ENCODE peak calls at places on chromosomes 12 and 14, in nine cellular contexts. Q, L, Y, M, D, E, G, Z and K are unnamed samples.

GRCh38 chr14:89164168-89165074 is 252.6 kb downstream of the FOXN3 start:
- DNase-seq in L (no peak), Q (no peak), D (no peak), G (no peak), Z (no peak), E (no peak), M (no peak), Y (no peak), K (no peak)

GRCh38 chr14:95876769-95877490 is at the start of gene TUNAR:
- DNase-seq in Y (no peak), Q (no peak), D (no peak), L (no peak), E (no peak), M (no peak), G (no peak), Z (no peak), K (no peak)

GRCh38 chr12:120115692-120116442 is 686 bp downstream of the RAB35 start:
- DNase-seq in Q (no peak), G (no peak), D (peak), E (peak), M (peak), Z (no peak), Y (no peak), L (no peak), K (no peak)

GRCh38 chr14:88225721-88226120 is 97.3 kb downstream of the KCNK10 start:
- DNase-seq in Z (no peak), D (no peak), Q (no peak), E (no peak), L (no peak), G (no peak), Y (no peak), M (no peak), K (no peak)

GRCh38 chr14:22895402-22895801 is 12.4 kb downstream of the REM2 start:
- DNase-seq in G (no peak), Q (no peak), M (no peak), E (no peak), D (no peak), L (no peak), Z (no peak), Y (no peak), K (no peak)

GRCh38 chr12:113278631-113279030 is 56.3 kb downstream of the SLC8B1 start:
- DNase-seq in L (no peak), Q (no peak), Y (no peak), D (peak), M (no peak), G (no peak), E (no peak), Z (no peak), K (no peak)

GRCh38 chr12:76711241-76711640 is 52.7 kb upstream of the ZDHHC17 start:
- DNase-seq in Z (no peak), Q (no peak), D (no peak), G (no peak), Y (no peak), E (peak), M (no peak), L (no peak), K (no peak)

GRCh38 chr14:104509673-104510072 is 69.9 kb upstream of the C14orf180 start:
- DNase-seq in Q (no peak), G (no peak), Z (no peak), D (no peak), E (no peak), L (no peak), Y (no peak), M (no peak), K (no peak)

GRCh38 chr12:132275110-132275531 is 54.3 kb downstream of the GALNT9 start:
- DNase-seq in Q (no peak), M (peak), Z (no peak), L (no peak), G (no peak), Y (no peak), D (no peak), E (peak), K (no peak)

GRCh38 chr12:119713551-119714031 is 45.7 kb downstream of the PRKAB1 start:
- DNase-seq in D (peak), L (no peak), E (no peak), Z (no peak), Q (no peak), Y (no peak), G (no peak), M (no peak), K (no peak)

GRCh38 chr14:63857467-63858030 is 4.7 kb downstream of the SYNE2 start:
- DNase-seq in E (peak), M (no peak), D (no peak), L (no peak), Q (no peak), Y (no peak), G (no peak), Z (peak), K (no peak)

GRCh38 chr12:81610955-81611889 is 147.9 kb downstream of the PPFIA2 start:
- DNase-seq in Q (no peak), G (no peak), M (no peak), Y (no peak), L (no peak), E (peak), D (no peak), Z (no peak), K (no peak)

GRCh38 chr14:103552011-103552797 is 10.3 kb downstream of the BAG5 start:
- DNase-seq in G (no peak), M (no peak), D (peak), Z (no peak), Q (no peak), L (peak), E (peak), Y (no peak), K (peak)

GRCh38 chr12:51270847-51271518 is 768 bp upstream of the SMAGP start:
- DNase-seq in G (no peak), M (peak), Z (no peak), D (no peak), L (no peak), Y (no peak), Q (no peak), E (peak), K (no peak)

GRCh38 chr12:51906452-51907082 is 737 bp upstream of the ACVRL1 start:
- DNase-seq in D (no peak), Z (no peak), Y (no peak), Q (no peak), E (no peak), G (no peak), M (no peak), L (peak), K (no peak)

GRCh38 chr12:56158926-56159461 is 835 bp downstream of the MYL6 start:
- DNase-seq in Z (no peak), Q (peak), L (peak), Y (peak), D (peak), E (peak), G (peak), M (no peak), K (peak)

GRCh38 chr14:86882818-86883217 is 1110.2 kb downstream of the GALC start:
- DNase-seq in Y (no peak), D (no peak), Q (no peak), Z (no peak), E (no peak), L (no peak), M (no peak), G (no peak), K (no peak)

GRCh38 chr14:97416550-97416949 is 619.4 kb downstream of the VRK1 start:
- DNase-seq in D (no peak), Z (no peak), Y (no peak), E (no peak), G (no peak), Q (no peak), M (no peak), L (no peak), K (no peak)

GRCh38 chr12:22668441-22668840 is 43.5 kb downstream of the ETNK1 start:
- DNase-seq in Q (no peak), E (no peak), Z (no peak), M (no peak), G (no peak), L (no peak), D (no peak), Y (no peak), K (no peak)

GRCh38 chr12:82745807-82746206 is 59.1 kb downstream of the TMTC2 start:
- DNase-seq in Y (no peak), G (no peak), Z (no peak), L (no peak), D (no peak), Q (no peak), M (no peak), E (no peak), K (no peak)

GRCh38 chr12:63889721-63890509 is 45.4 kb downstream of the SRGAP1 start:
- DNase-seq in E (no peak), Q (no peak), L (no peak), Z (no peak), D (no peak), G (no peak), Y (no peak), M (no peak), K (no peak)

GRCh38 chr12:71312767-71313375 is 126.7 kb upstream of the LGR5 start:
- DNase-seq in E (peak), L (no peak), G (no peak), Z (no peak), D (no peak), Y (no peak), Q (no peak), M (peak), K (no peak)

GRCh38 chr12:107126688-107127481 is 33.5 kb upstream of the CRY1 start:
- DNase-seq in Q (no peak), Y (no peak), E (peak), Z (no peak), G (no peak), L (no peak), D (no peak), M (peak), K (no peak)

GRCh38 chr12:50555471-50555885 is 50.7 kb downstream of the DIP2B start:
- DNase-seq in Z (no peak), Q (no peak), E (no peak), G (no peak), M (no peak), D (no peak), L (no peak), Y (no peak), K (no peak)

GRCh38 chr12:105296116-105297095 is 34.1 kb upstream of the C12orf75 start:
- DNase-seq in M (no peak), Q (no peak), L (no peak), G (no peak), Z (no peak), D (no peak), E (no peak), Y (no peak), K (no peak)

GRCh38 chr14:29925106-29925722 is 2.4 kb downstream of the PRKD1 start:
- DNase-seq in Z (no peak), D (no peak), E (no peak), M (no peak), Q (no peak), G (no peak), Y (no peak), L (no peak), K (no peak)

GRCh38 chr12:4643747-4644146 is 5.1 kb downstream of the AKAP3 start:
- DNase-seq in L (no peak), G (no peak), E (no peak), Q (no peak), D (no peak), Z (no peak), Y (no peak), M (no peak), K (no peak)

GRCh38 chr12:4649358-4649661 is 396 bp downstream of the NDUFA9 start:
- DNase-seq in M (no peak), Z (no peak), L (no peak), G (no peak), E (no peak), Q (no peak), D (no peak), Y (no peak), K (no peak)

GRCh38 chr12:4648099-4648498 is 752 bp downstream of the AKAP3 start:
- DNase-seq in L (no peak), Q (no peak), E (no peak), M (no peak), D (no peak), G (no peak), Y (no peak), Z (no peak), K (no peak)

GRCh38 chr12:4648499-4649357 is at the start of the genes AKAP3 and NDUFA9:
- DNase-seq in E (peak), Y (peak), Q (peak), Z (peak), L (peak), D (peak), G (peak), M (peak), K (peak)

GRCh38 chr12:4645023-4645422 is 3.8 kb downstream of the AKAP3 start:
- DNase-seq in L (no peak), D (no peak), M (no peak), Q (no peak), Z (no peak), Y (no peak), G (no peak), E (no peak), K (no peak)
- H3K27ac ChIP-seq in L (no peak), D (no peak), M (no peak), Q (no peak), Z (no peak), Y (no peak), G (no peak), E (no peak), K (no peak)

GRCh38 chr12:67444542-67444941 is 175.4 kb downstream of the CAND1 start:
- DNase-seq in L (no peak), Z (no peak), E (no peak), G (no peak), Y (no peak), M (no peak), D (no peak), Q (no peak), K (no peak)
- H3K4me3 ChIP-seq in L (no peak), Z (no peak), E (no peak), G (no peak), Y (no peak), M (no peak), D (no peak), Q (no peak), K (no peak)

GRCh38 chr14:71430321-71431168 is 501.7 kb upstream of the RGS6 start:
- DNase-seq in L (no peak), Z (no peak), Y (no peak), M (no peak), G (no peak), E (no peak), D (no peak), Q (no peak), K (no peak)

GRCh38 chr14:71429900-71430299 is 502.3 kb upstream of the RGS6 start:
- DNase-seq in Z (no peak), Y (no peak), M (no peak), L (no peak), E (no peak), Q (no peak), G (no peak), D (no peak), K (no peak)

GRCh38 chr14:71431169-71431525 is 501.1 kb upstream of the RGS6 start:
- DNase-seq in G (no peak), Z (no peak), Q (no peak), M (no peak), L (no peak), D (no peak), E (no peak), Y (no peak), K (no peak)

GRCh38 chr14:71433303-71433702 is 498.9 kb upstream of the RGS6 start:
- DNase-seq in Z (no peak), Y (no peak), L (no peak), D (no peak), G (no peak), Q (no peak), E (no peak), M (no peak), K (no peak)

GRCh38 chr14:71432334-71432733 is 499.9 kb upstream of the RGS6 start:
- DNase-seq in E (no peak), M (no peak), Q (no peak), D (no peak), L (no peak), G (no peak), Y (no peak), Z (no peak), K (no peak)
- H3K27ac ChIP-seq in E (no peak), M (no peak), Q (no peak), D (no peak), L (no peak), G (no peak), Y (no peak), Z (no peak), K (no peak)

DNA sequence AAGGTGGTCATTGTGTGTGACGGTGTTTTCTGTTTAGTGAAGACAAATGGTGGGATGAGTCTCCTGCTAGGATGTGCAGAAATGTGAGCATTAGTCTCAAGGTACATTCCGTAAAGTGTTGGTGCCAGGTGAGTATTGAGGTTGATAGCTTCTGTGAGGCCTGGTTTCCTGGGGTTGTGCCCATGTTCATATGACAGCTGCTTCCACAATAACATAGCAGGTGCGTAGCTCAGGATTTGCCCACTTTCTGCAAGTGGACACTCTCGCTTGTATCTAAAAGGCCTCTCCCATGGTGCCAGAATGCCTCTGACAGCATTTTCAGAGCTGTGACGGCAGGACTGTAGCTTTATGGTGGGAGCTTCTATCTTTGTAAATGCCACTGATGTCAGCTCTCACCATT is 832.0 kb downstream of the DIO2 start:
- DNase-seq in E (no peak), L (no peak), M (no peak), Y (no peak), Q (no peak), G (no peak), D (no peak), Z (no peak), K (no peak)
- H3K4me3 ChIP-seq in E (no peak), L (no peak), M (no peak), Y (no peak), Q (no peak), G (no peak), D (no peak), Z (no peak), K (no peak)

DNA sequence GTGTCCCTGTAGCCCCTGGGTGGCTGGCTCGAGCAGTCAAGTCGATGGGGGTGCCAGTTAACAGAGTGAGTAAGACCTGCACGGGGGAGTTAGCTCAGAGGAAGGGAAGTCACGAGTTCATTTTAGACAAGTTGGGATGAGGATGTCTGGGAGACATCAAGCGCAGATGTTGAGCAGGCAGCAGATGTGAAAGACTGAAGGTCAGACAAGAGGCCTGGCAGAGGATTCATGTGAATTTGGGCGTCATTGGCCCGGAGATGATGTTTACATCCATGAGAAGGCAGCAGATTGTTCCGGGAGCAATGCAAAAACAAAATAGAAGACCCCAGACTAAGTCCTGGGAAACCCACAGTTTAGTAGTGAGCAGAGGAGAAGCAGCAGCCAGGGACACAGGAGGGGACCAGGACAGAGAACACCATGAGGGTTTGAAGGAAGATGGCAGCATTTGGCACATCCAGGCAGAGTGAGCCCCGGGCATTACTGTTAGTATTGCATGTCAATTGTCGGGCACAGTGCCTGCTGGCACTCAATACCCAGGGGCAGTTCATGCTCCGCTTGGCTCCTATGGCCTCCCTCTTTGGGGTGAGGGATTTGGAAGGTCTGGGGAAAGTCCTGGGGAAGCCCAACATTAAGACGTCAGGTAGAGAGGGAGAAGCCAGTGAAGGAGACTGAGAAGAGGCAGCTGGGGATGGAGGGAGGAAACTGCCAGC is 15.1 kb downstream of the LTBP2 start:
- DNase-seq in G (no peak), L (no peak), Z (no peak), E (no peak), Y (no peak), D (no peak), M (no peak), Q (no peak), K (no peak)
- H3K27ac ChIP-seq in G (peak), L (peak), Z (no peak), E (no peak), Y (peak), D (peak), M (no peak), Q (no peak), K (peak)

GRCh38 chr12:52947738-52948423 is 1.0 kb upstream of the KRT18 start:
- DNase-seq in Y (no peak), E (no peak), G (no peak), M (no peak), Z (no peak), D (no peak), Q (no peak), L (no peak), K (no peak)
- H3K4me3 ChIP-seq in Y (no peak), E (peak), G (no peak), M (peak), Z (no peak), D (peak), Q (no peak), L (no peak), K (no peak)

GRCh38 chr12:57280234-57281062 is 29.5 kb upstream of the STAC3 start:
- DNase-seq in M (peak), E (peak), D (no peak), Y (no peak), G (no peak), Z (peak), Q (no peak), L (no peak), K (no peak)
- H3K27ac ChIP-seq in M (peak), E (peak), D (no peak), Y (peak), G (no peak), Z (peak), Q (no peak), L (no peak), K (peak)

DNA sequence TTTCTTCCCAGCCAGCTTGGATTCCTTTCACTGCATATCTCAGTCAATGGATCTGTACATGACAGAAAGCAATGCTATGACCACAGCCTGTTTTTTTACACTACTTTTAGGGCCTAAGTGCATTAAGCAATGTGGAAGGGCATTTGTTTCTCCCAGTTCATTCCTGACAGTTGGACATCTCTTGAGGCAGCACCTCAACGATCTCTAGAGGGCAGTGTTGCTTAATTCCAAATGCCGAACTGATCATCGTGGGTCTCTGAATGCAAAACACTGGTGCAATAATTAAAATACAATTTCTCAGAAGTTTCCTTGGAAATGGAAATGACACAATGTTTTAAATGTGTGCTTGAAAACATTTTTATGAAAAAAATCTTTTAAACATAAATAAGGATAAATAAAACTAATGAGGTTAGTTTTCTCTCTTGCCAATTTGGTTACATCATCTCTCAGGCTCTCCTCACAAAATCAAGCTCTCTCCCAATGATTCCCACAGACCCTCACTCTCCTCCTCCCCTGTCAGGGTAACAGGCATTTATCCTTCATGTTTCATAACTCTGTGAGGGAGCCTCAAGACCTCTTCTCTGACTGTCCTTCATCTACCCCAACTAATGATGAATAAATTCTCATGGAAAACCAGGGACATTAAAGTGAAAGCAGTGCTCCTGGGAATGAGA is 192.4 kb upstream of the SLC16A7 start:
- DNase-seq in L (no peak), G (peak), M (peak), D (no peak), Z (no peak), Q (peak), E (peak), Y (no peak), K (no peak)
- H3K4me3 ChIP-seq in L (peak), G (peak), M (peak), D (no peak), Z (no peak), Q (no peak), E (peak), Y (no peak), K (no peak)

DNA sequence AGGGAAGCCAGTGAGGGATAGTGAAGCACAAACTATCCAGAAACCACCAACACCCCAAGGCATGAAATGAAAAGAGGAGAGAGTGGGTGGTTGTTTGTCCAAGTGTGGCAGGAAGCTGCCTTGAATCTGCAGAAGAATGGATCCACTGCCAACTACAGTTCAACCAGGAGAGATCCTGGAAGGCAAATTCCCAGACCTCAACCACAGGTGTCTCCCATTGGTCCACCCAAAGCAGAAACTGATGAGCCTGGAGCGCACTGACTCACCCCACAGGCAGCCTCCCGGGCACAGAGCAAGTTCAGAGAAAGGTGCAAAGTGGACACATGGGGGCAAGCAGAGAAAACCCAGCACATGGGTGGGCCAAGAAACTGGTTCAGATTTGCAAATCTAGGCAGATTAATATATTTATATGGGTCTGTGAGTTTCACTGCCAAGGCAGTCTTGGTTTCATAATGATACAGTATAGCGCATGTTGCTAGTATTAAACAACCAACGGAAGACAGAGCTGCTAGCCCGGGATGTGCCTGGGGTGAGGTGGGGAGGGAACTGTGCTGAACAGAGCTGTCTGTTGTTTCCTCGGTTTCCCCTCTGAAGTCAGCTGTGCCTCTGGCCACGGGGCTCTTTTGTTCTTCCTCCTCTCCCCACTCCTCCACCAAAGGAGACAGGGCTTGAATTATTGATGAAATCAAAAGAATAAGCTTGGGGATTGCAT is 416.2 kb upstream of the CCDC196 start:
- DNase-seq in Y (no peak), L (no peak), Z (no peak), D (no peak), M (no peak), G (no peak), E (peak), Q (no peak), K (no peak)
- H3K27ac ChIP-seq in Y (no peak), L (no peak), Z (no peak), D (no peak), M (no peak), G (no peak), E (no peak), Q (no peak), K (no peak)